ENCODE peak calls at places on chromosome 18, in eight cellular contexts. L is gastrocnemius medialis, A is HCT116, M is K562, V is testis, Z is upper lobe of left lung, C is IMR-90, B is A549. I is an unnamed sample.

GRCh38 chr18:29164993-29165599 is 988.2 kb upstream of the CDH2 start:
- DNase-seq in L (no peak), A (peak), M (no peak), V (no peak), Z (no peak), C (peak), B (peak), I (no peak)

GRCh38 chr18:79354350-79354749 is 41.4 kb upstream of the NFATC1 start:
- DNase-seq in L (no peak), A (no peak), M (no peak), V (no peak), Z (no peak), C (no peak), B (no peak), I (no peak)

GRCh38 chr18:14945984-14946383 is 198.0 kb downstream of the ANKRD30B start:
- DNase-seq in L (no peak), A (no peak), M (no peak), V (no peak), Z (no peak), C (no peak), B (no peak), I (no peak)

GRCh38 chr18:66013976-66014375 is 263.2 kb downstream of the CDH7 start:
- DNase-seq in L (no peak), A (no peak), M (no peak), V (no peak), Z (no peak), C (no peak), B (no peak), I (no peak)

GRCh38 chr18:8468911-8469310 is 140.3 kb upstream of the RAB12 start:
- DNase-seq in L (no peak), A (no peak), M (no peak), V (no peak), Z (no peak), C (peak), B (no peak), I (no peak)

GRCh38 chr18:47513036-47513435 is 261.6 kb upstream of the SKOR2 start:
- DNase-seq in L (no peak), A (no peak), M (no peak), V (no peak), Z (no peak), C (no peak), B (no peak), I (no peak)

GRCh38 chr18:38493991-38494559 is 928.5 kb upstream of the CELF4 start:
- DNase-seq in L (no peak), A (no peak), M (no peak), V (no peak), Z (no peak), C (no peak), B (no peak), I (no peak)

GRCh38 chr18:9715974-9716373 is 7.9 kb downstream of the RAB31 start:
- DNase-seq in L (no peak), A (no peak), M (no peak), V (no peak), Z (no peak), C (no peak), B (no peak), I (no peak)

GRCh38 chr18:7987284-7987976 is 420.3 kb downstream of the PTPRM start:
- DNase-seq in L (no peak), A (no peak), M (no peak), V (no peak), Z (no peak), C (peak), B (no peak), I (no peak)

GRCh38 chr18:41933778-41934177 is 21.3 kb upstream of the PIK3C3 start:
- DNase-seq in L (no peak), A (no peak), M (peak), V (no peak), Z (no peak), C (no peak), B (no peak), I (no peak)

GRCh38 chr18:62881509-62882016 is 166.2 kb downstream of the PHLPP1 start:
- DNase-seq in L (no peak), A (peak), M (peak), V (no peak), Z (peak), C (peak), B (peak), I (no peak)

GRCh38 chr18:79529991-79530390 is 134.3 kb downstream of the NFATC1 start:
- DNase-seq in L (no peak), A (no peak), M (no peak), V (no peak), Z (no peak), C (no peak), B (no peak), I (no peak)

GRCh38 chr18:7038330-7038846 is 79.2 kb downstream of the LAMA1 start:
- DNase-seq in L (peak), A (no peak), M (peak), V (peak), Z (peak), C (peak), B (no peak), I (peak)

GRCh38 chr18:73684651-73685050 is 463.0 kb downstream of the FBXO15 start:
- DNase-seq in L (no peak), A (no peak), M (no peak), V (no peak), Z (no peak), C (peak), B (no peak), I (no peak)

GRCh38 chr18:76558881-76559667 is 64.0 kb upstream of the ZNF516 start:
- DNase-seq in L (no peak), A (peak), M (no peak), V (no peak), Z (no peak), C (peak), B (no peak), I (no peak)

GRCh38 chr18:41338341-41338740 is 616.7 kb upstream of the PIK3C3 start:
- DNase-seq in L (no peak), A (no peak), M (no peak), V (no peak), Z (no peak), C (no peak), B (no peak), I (no peak)

GRCh38 chr18:25189391-25190185 is 162.4 kb downstream of the ZNF521 start:
- DNase-seq in L (no peak), A (no peak), M (no peak), V (no peak), Z (no peak), C (no peak), B (no peak), I (no peak)

GRCh38 chr18:5966514-5966913 is 71.2 kb upstream of the TMEM200C start:
- DNase-seq in L (no peak), A (no peak), M (no peak), V (no peak), Z (no peak), C (peak), B (no peak), I (no peak)

GRCh38 chr18:5627756-5628511 is 84.1 kb upstream of the EPB41L3 start:
- DNase-seq in L (no peak), A (no peak), M (no peak), V (peak), Z (no peak), C (no peak), B (no peak), I (no peak)

GRCh38 chr18:31566576-31567306 is 24.9 kb upstream of the TTR start:
- DNase-seq in L (no peak), A (no peak), M (no peak), V (no peak), Z (no peak), C (no peak), B (no peak), I (no peak)

GRCh38 chr18:58139627-58140026 is 95.6 kb downstream of the NEDD4L start:
- DNase-seq in L (no peak), A (no peak), M (no peak), V (no peak), Z (peak), C (no peak), B (no peak), I (no peak)

GRCh38 chr18:9827856-9828793 is 57.6 kb upstream of the TXNDC2 start:
- DNase-seq in L (peak), A (peak), M (peak), V (peak), Z (peak), C (peak), B (peak), I (peak)

GRCh38 chr18:25990473-25990872 is 99.9 kb downstream of the SS18 start:
- DNase-seq in L (no peak), A (no peak), M (peak), V (no peak), Z (no peak), C (no peak), B (no peak), I (no peak)

GRCh38 chr18:63237911-63238710 is 81.5 kb downstream of the BCL2 start:
- DNase-seq in L (no peak), A (peak), M (no peak), V (peak), Z (peak), C (peak), B (peak), I (peak)

GRCh38 chr18:44731866-44732555 is 51.3 kb downstream of the SETBP1 start:
- DNase-seq in L (no peak), A (no peak), M (no peak), V (no peak), Z (no peak), C (peak), B (no peak), I (no peak)

GRCh38 chr18:78144669-78145068 is 834.9 kb upstream of the SALL3 start:
- DNase-seq in L (no peak), A (no peak), M (no peak), V (no peak), Z (peak), C (no peak), B (no peak), I (no peak)

GRCh38 chr18:9526458-9526857 is 51.1 kb downstream of the RALBP1 start:
- DNase-seq in L (no peak), A (no peak), M (no peak), V (no peak), Z (no peak), C (no peak), B (no peak), I (no peak)

GRCh38 chr18:77178559-77178958 is 46.0 kb upstream of the MBP start:
- DNase-seq in L (no peak), A (no peak), M (no peak), V (no peak), Z (peak), C (peak), B (no peak), I (peak)

GRCh38 chr18:79597176-79598045 is 82.2 kb upstream of the CTDP1 start:
- DNase-seq in L (no peak), A (no peak), M (no peak), V (no peak), Z (no peak), C (no peak), B (no peak), I (no peak)

DNA sequence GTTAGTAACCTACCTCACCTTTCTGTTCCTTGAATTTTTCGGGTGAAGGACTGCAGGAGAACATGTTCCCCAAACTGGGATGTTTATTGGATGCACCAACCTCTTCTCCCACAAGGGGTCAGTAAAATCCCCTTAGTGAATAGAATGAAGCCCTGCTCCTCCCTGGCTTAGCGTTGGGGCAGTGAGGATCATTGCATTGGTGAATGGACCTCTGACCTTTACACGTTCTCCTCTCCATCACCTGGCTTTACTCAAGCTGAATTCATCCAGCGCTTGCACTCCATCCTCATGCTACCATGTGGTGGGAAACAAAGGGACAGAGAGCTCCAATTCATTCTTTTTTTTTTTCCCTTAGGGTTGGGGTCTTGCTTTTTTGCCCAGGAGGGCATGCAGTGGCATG is 157.2 kb downstream of the MIB1 start:
- DNase-seq in L (no peak), A (peak), M (peak), V (peak), Z (no peak), C (peak), B (peak), I (peak)
- TF ChIP-seq CTCF in L (peak), A (peak), M (peak), V (peak), Z (peak), C (peak), B (peak), I (peak)

GRCh38 chr18:12296087-12296403 is 12.0 kb upstream of the TUBB6 start:
- DNase-seq in L (no peak), A (no peak), M (peak), V (peak), Z (no peak), C (peak), B (no peak), I (no peak)
- TF ChIP-seq POLR2A in L (no peak), A (no peak), M (no peak), V (no peak), Z (no peak), C (no peak), B (no peak), I (no peak)

GRCh38 chr18:45739848-45740247 is 15.9 kb downstream of the SLC14A1 start:
- DNase-seq in L (no peak), A (no peak), M (no peak), V (no peak), Z (no peak), C (no peak), B (no peak), I (no peak)

GRCh38 chr18:45734944-45735343 is 11.0 kb downstream of the SLC14A1 start:
- DNase-seq in L (no peak), A (no peak), M (no peak), V (no peak), Z (no peak), C (no peak), B (no peak), I (no peak)

GRCh38 chr18:45741056-45741455 is 17.1 kb downstream of the SLC14A1 start:
- DNase-seq in L (no peak), A (no peak), M (no peak), V (no peak), Z (no peak), C (no peak), B (no peak), I (no peak)

GRCh38 chr18:45739268-45739667 is 15.3 kb downstream of the SLC14A1 start:
- DNase-seq in L (no peak), A (no peak), M (no peak), V (no peak), Z (no peak), C (no peak), B (no peak), I (no peak)

GRCh38 chr18:45738660-45739059 is 14.7 kb downstream of the SLC14A1 start:
- DNase-seq in L (no peak), A (no peak), M (no peak), V (no peak), Z (no peak), C (no peak), B (no peak), I (no peak)
- TF ChIP-seq CTCF in L (no peak), A (peak), M (no peak), V (no peak), Z (no peak), C (no peak), B (no peak), I (no peak)

GRCh38 chr18:69945220-69946114 is 2.2 kb downstream of the CD226 start:
- DNase-seq in L (no peak), A (no peak), M (no peak), V (no peak), Z (no peak), C (no peak), B (no peak), I (no peak)
- TF ChIP-seq POLR2A in L (no peak), A (no peak), M (no peak), V (no peak), Z (no peak), C (no peak), B (no peak), I (no peak)

GRCh38 chr18:50610349-50610748 is 50.5 kb downstream of the MAPK4 start:
- DNase-seq in L (no peak), A (no peak), M (no peak), V (peak), Z (no peak), C (no peak), B (no peak), I (no peak)
- TF ChIP-seq CTCF in L (no peak), A (peak), M (peak), V (peak), Z (no peak), C (no peak), B (no peak), I (no peak)

DNA sequence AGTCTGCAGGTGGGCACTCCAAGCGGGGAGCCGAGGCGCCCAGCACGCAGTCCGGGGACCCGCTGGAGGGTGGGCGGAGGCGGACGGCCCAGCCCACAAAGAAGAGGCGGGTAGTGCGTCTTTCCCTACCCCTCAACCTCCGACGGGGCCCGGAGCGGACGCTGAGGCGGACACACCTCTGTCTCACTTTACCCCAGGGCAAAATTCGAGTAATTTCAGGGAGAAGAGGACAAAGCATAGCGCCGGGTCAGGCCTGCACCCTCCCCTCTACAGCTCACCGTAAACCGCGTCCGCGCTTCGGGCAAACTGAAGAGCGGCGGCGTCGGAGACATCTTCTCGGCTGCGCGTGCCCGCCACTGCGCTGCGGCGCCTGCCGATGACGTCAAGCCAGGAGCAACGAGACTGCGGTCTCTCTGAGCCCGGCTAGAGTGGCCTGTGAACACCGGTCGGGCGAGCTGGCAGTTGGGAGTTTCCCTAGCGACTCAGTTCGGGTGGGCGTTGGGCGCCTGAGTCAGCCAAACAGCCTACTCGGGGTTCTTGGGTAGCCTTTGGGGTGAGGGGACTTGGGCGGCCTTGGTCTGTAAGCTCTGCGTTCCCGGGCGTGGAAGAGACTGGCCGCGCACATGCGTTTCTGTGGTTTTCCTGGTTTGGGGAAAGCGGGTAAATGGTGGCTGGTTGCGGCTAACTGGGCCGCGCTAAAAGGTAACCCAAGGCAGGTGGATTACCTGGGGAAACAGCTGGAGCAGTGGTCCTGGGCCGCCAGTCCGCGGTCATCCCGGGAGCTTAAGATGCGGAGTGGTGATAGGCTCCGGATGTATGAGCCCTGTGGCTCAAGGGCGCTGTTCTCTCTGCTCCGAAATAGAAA is at the start of gene THOC1:
- DNase-seq in L (peak), A (peak), M (peak), V (peak), Z (peak), C (peak), B (peak), I (peak)
- TF ChIP-seq POLR2A in L (peak), A (peak), M (peak), V (no peak), Z (peak), C (peak), B (peak), I (peak)

GRCh38 chr18:11872479-11873136 is 21.4 kb downstream of the CHMP1B start:
- DNase-seq in L (peak), A (peak), M (peak), V (peak), Z (peak), C (no peak), B (peak), I (peak)
- TF ChIP-seq CTCF in L (peak), A (peak), M (peak), V (no peak), Z (no peak), C (peak), B (peak), I (peak)

GRCh38 chr18:55034742-55035141 is 75.5 kb upstream of the CCDC68 start:
- DNase-seq in L (no peak), A (no peak), M (no peak), V (no peak), Z (no peak), C (no peak), B (no peak), I (no peak)
- TF ChIP-seq POLR2A in L (no peak), A (no peak), M (no peak), V (no peak), Z (no peak), C (no peak), B (no peak), I (no peak)